ENCODE peak calls at places on chromosomes 6 and 20, in eight cellular contexts. X, E, Y, Z, G, Q, T and P are unnamed samples.

GRCh38 chr6:25050356-25050755 is 114.6 kb upstream of the RIPOR2 start:
- DNase-seq in Q (peak), Y (no peak), X (peak), G (peak), E (no peak), T (no peak), Z (peak), P (peak)

GRCh38 chr6:53439556-53439955 is 90.8 kb upstream of the ELOVL5 start:
- DNase-seq in Q (peak), X (no peak), Z (peak), G (no peak), E (no peak), Y (no peak), T (no peak), P (no peak)

GRCh38 chr6:145559836-145560235 is 175.5 kb downstream of the EPM2A start:
- DNase-seq in T (no peak), G (no peak), Q (no peak), E (no peak), X (no peak), Z (no peak), Y (no peak), P (no peak)

GRCh38 chr6:44016131-44016870 is 111.0 kb downstream of the MRPL14 start:
- DNase-seq in T (no peak), Y (peak), Q (peak), G (no peak), Z (peak), E (peak), X (no peak), P (no peak)

GRCh38 chr6:3545156-3545555 is 88.3 kb upstream of the SLC22A23 start:
- DNase-seq in X (no peak), Z (no peak), Y (no peak), E (no peak), G (no peak), T (no peak), Q (no peak), P (no peak)

GRCh38 chr6:47743744-47744143 is 38.1 kb upstream of the OPN5 start:
- DNase-seq in Z (no peak), Q (peak), G (no peak), T (no peak), Y (no peak), E (peak), X (no peak), P (no peak)

GRCh38 chr20:57258055-57258454 is 8.4 kb downstream of the BMP7 start:
- DNase-seq in E (no peak), Y (no peak), T (peak), G (no peak), Q (no peak), X (no peak), Z (no peak), P (no peak)

GRCh38 chr6:7087066-7087465 is 20.7 kb upstream of the RREB1 start:
- DNase-seq in Z (peak), Q (peak), E (no peak), T (no peak), X (no peak), G (no peak), Y (no peak), P (no peak)

GRCh38 chr20:10137032-10137431 is 81.6 kb upstream of the SNAP25 start:
- DNase-seq in E (no peak), Z (no peak), T (no peak), Q (no peak), Y (no peak), G (no peak), X (no peak), P (no peak)

GRCh38 chr20:24690408-24690807 is 221.0 kb downstream of the SYNDIG1 start:
- DNase-seq in Q (no peak), E (no peak), T (no peak), X (no peak), Y (no peak), Z (no peak), G (no peak), P (no peak)

GRCh38 chr20:12058201-12058600 is 140.5 kb downstream of the BTBD3 start:
- DNase-seq in E (no peak), Y (no peak), Z (no peak), G (no peak), X (no peak), T (no peak), Q (peak), P (no peak)

GRCh38 chr20:47989957-47990356 is 204.7 kb upstream of the SULF2 start:
- DNase-seq in E (no peak), G (no peak), Q (no peak), Y (no peak), Z (peak), T (peak), X (no peak), P (no peak)

GRCh38 chr20:2379511-2380229 is 1.0 kb upstream of the TGM6 start:
- DNase-seq in Y (no peak), X (no peak), Z (no peak), G (no peak), T (no peak), E (no peak), Q (no peak), P (no peak)

GRCh38 chr6:7267521-7268091 is 45.4 kb downstream of the SSR1 start:
- DNase-seq in T (no peak), Q (peak), Z (peak), X (no peak), E (peak), Y (peak), G (no peak), P (peak)

GRCh38 chr6:63347599-63347998 is 27.8 kb upstream of the LGSN start:
- DNase-seq in T (no peak), G (no peak), Y (no peak), Z (peak), E (peak), X (no peak), Q (peak), P (peak)